ENCODE peak calls at places on chromosomes 4 and X, in ten cellular contexts. C is trophoblast cell; Y is ascending aorta; I is CD8-positive, alpha-beta memory T cell; V is H9; B is cardiac muscle cell; W is GM23338; F is GM12878; D is transverse colon; X is right cardiac atrium. J is an unnamed sample.

GRCh38 chr4:5822617-5823016 is 70.3 kb downstream of the CRMP1 start:
- DNase-seq in C (no peak), X (no peak), D (no peak), I (no peak), W (no peak), Y (no peak), F (no peak), V (no peak), B (no peak), J (no peak)

GRCh38 chr4:16187455-16187854 is 38.8 kb downstream of the TAPT1 start:
- DNase-seq in W (no peak), I (no peak), C (peak), X (no peak), B (no peak), V (no peak), Y (no peak), D (no peak), F (no peak), J (no peak)

GRCh38 chr4:17688011-17688441 is 73.6 kb downstream of the MED28 start:
- DNase-seq in F (no peak), I (no peak), W (no peak), B (no peak), D (no peak), C (no peak), Y (no peak), X (no peak), V (no peak), J (no peak)

GRCh38 chr4:100042711-100043110 is 92.6 kb upstream of the H2AZ1 start:
- DNase-seq in W (no peak), F (no peak), I (no peak), C (no peak), D (no peak), V (no peak), X (no peak), Y (no peak), B (no peak), J (no peak)

GRCh38 chrX:727738-728621 is 97.4 kb downstream of the SHOX start:
- DNase-seq in Y (peak), F (no peak), W (peak), V (peak), C (no peak), B (peak), I (no peak), X (no peak), D (no peak), J (no peak)

GRCh38 chr4:184250795-184251679 is 33.4 kb upstream of the ENPP6 start:
- DNase-seq in W (peak), Y (no peak), F (no peak), I (no peak), X (no peak), C (peak), V (no peak), D (no peak), B (peak), J (peak)

GRCh38 chrX:85113746-85114145 is 110.1 kb downstream of the APOOL start:
- DNase-seq in I (no peak), B (no peak), D (no peak), C (peak), W (no peak), V (no peak), F (no peak), X (no peak), Y (no peak), J (no peak)

GRCh38 chr4:174254613-174255012 is 28.9 kb downstream of the FBXO8 start:
- DNase-seq in I (no peak), C (no peak), B (no peak), V (no peak), X (no peak), Y (no peak), F (no peak), D (no peak), W (no peak), J (no peak)

GRCh38 chr4:58502839-58503238 is 1392.7 kb upstream of the IGFBP7 start:
- DNase-seq in B (no peak), C (no peak), F (no peak), V (no peak), X (no peak), D (no peak), I (no peak), Y (no peak), W (no peak), J (no peak)

GRCh38 chr4:932713-933070 is 432 bp downstream of the TMEM175 start:
- DNase-seq in W (no peak), D (no peak), I (no peak), Y (no peak), V (peak), B (no peak), F (no peak), C (no peak), X (peak), J (peak)

GRCh38 chr4:155758500-155759371 is at the start of gene GUCY1B1:
- DNase-seq in Y (peak), X (peak), D (peak), I (peak), W (peak), C (peak), F (peak), V (peak), B (peak), J (peak)

GRCh38 chr4:173073939-173074500 is 94.6 kb upstream of the GALNT7 start:
- DNase-seq in I (no peak), D (no peak), Y (no peak), B (no peak), X (no peak), C (no peak), W (peak), V (no peak), F (no peak), J (no peak)

GRCh38 chr4:41145571-41146078 is 68.7 kb downstream of the APBB2 start:
- DNase-seq in X (no peak), Y (no peak), C (no peak), V (no peak), F (peak), D (no peak), W (no peak), B (no peak), I (no peak), J (no peak)
- H3K27ac ChIP-seq in X (peak), Y (peak), C (peak), V (no peak), F (peak), D (peak), W (no peak), B (no peak), I (no peak), J (no peak)

GRCh38 chr4:152937535-152938236 is 1.6 kb downstream of the FHDC1 start:
- DNase-seq in D (peak), I (no peak), X (peak), B (peak), W (peak), V (no peak), F (no peak), C (peak), Y (no peak), J (no peak)
- H3K27ac ChIP-seq in D (peak), I (no peak), X (no peak), B (no peak), W (no peak), V (no peak), F (no peak), C (peak), Y (no peak), J (peak)

DNA sequence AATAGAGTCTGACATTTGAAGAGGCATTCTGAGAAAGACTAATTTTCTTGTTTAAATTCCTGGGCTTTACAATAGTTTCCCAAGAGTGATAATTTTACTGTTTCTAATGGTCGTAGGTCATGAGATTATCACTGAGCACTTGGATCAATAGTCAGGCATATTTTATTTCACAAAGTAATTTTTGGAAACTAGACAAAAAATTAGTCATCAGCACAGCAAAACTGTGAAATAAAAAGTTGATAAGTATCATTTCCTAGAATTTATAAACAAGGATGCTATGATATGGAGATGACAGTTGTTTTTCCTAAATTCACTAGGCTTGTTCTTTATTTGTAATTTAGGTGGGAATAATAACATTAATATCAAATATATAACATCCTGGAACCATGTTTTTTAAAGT is 33.0 kb downstream of the SULT1B1 start:
- DNase-seq in D (no peak), F (no peak), I (no peak), C (no peak), W (no peak), Y (no peak), B (no peak), V (no peak), X (no peak), J (no peak)
- H3K27ac ChIP-seq in D (no peak), F (no peak), I (no peak), C (no peak), W (no peak), Y (no peak), B (no peak), V (no peak), X (no peak), J (no peak)

DNA sequence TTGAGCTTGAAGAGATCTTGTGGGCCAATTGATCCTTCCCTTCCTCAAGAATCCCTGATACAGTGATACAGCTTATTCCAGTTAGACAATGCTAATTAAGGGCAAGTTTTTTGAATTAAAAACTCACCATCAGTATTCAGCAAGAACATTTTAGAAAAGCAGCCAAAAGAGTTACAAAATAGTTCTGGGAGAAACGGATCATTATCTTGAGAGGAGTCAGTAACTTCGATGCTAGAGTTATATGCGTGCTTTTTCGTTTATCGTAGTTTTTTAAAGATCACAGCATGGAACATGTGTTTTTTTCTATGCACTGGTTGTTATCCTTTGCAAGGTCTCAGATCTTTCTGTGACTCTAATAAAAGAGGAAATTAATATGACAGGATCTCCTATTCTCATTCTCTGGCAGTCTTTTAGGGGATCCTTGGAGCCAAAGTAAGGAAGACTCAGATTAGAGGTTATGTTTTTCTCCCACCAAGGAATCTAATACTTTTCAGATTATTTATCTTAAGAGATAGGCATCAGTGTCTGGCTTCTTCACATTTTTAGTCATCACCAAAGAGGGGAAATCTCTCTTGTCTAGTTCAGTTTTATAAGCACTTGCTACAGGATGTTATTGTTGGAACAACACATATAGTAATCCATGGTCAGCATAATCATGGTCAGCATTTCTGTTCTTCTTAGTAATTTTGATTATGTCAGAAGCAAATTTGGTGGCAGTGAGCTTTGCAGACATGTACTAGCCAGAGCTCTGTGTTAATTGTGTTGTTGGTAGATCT is 109.7 kb downstream of the PDLIM5 start:
- DNase-seq in V (no peak), F (no peak), W (no peak), Y (no peak), C (peak), D (no peak), I (no peak), X (no peak), B (no peak), J (no peak)
- H3K27ac ChIP-seq in V (no peak), F (no peak), W (no peak), Y (peak), C (no peak), D (no peak), I (no peak), X (no peak), B (peak), J (no peak)

DNA sequence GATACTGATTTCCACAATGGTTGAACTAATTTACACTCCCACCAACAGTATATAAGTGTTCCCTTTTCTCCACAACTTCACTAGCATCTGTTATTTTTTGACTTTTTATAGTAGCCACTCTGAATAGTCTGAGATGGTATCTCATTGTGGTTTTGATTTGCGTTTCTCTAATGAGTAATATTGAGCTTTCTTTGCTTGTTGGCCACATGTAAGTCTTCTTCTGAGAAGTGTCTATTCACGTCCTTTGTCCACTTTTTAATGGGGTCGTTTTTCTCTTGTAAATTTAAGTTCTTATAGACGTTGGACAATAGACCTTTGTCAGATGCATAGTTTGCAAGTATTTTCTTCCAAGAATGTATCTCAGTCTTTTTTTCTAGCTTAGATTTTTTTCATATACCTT is 10.0 kb downstream of the FBXW7 start:
- DNase-seq in F (no peak), Y (no peak), V (no peak), C (no peak), X (no peak), I (no peak), B (no peak), D (no peak), W (no peak), J (no peak)
- H3K27ac ChIP-seq in F (peak), Y (no peak), V (no peak), C (no peak), X (no peak), I (no peak), B (no peak), D (no peak), W (no peak), J (no peak)

DNA sequence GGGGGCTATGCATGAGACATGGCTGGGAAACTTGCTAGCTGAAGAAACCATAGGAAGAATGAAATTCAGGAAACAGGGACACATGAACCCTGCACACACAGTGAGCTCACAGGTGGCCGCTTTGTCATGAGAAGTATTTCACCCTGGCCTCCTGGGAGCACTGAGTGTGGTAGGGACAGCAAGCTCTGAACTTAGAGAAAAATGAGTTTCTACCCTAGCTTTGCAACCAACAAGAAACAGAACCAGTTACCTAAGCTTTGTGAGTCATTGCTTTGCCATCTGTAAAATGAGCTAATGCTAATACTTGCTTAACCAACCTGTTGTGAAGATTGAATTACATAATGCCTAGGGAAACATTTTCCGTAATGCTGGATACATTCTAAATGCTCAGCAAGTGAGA is 206.6 kb upstream of the HS3ST1 start:
- DNase-seq in I (no peak), V (no peak), W (no peak), X (no peak), F (no peak), Y (no peak), C (peak), B (no peak), D (no peak), J (no peak)
- H3K27ac ChIP-seq in I (no peak), V (no peak), W (no peak), X (no peak), F (no peak), Y (no peak), C (peak), B (no peak), D (no peak), J (no peak)